ENCODE peak calls at places on chromosomes 7 and 10, in eight cellular contexts. D is CD8-positive, alpha-beta T cell; G is LHCN-M2; H is cardiac muscle cell; C is hepatic stellate cell; U is amygdala; Z is progenitor cell of endocrine pancreas; S is cardiac fibroblast. J is an unnamed sample.

GRCh38 chr7:36605261-36605660 is 119.0 kb downstream of the AOAH start:
- DNase-seq in D (no peak), G (peak; percentile 32), H (no peak), C (no peak), U (no peak), Z (no peak), S (no peak), J (no peak)

GRCh38 chr7:136072447-136072846 is 95.3 kb upstream of the MTPN start:
- DNase-seq in D (no peak), G (no peak), H (no peak), C (no peak), U (no peak), Z (no peak), S (no peak), J (no peak)

GRCh38 chr10:36033808-36034207 is 391.7 kb upstream of the FZD8 start:
- DNase-seq in D (no peak), G (no peak), H (no peak), C (no peak), U (no peak), Z (no peak), S (no peak), J (no peak)

GRCh38 chr10:77548157-77548556 is 89.5 kb downstream of the KCNMA1 start:
- DNase-seq in D (no peak), G (no peak), H (no peak), C (no peak), U (no peak), Z (no peak), S (no peak), J (no peak)

GRCh38 chr10:6843477-6843876 is 263.4 kb upstream of the PRKCQ start:
- DNase-seq in D (no peak), G (no peak), H (no peak), C (no peak), U (peak; percentile 37), Z (no peak), S (no peak), J (no peak)

GRCh38 chr10:80684217-80684616 is 146.5 kb downstream of the SH2D4B start:
- DNase-seq in D (no peak), G (no peak), H (peak; percentile 43), C (no peak), U (no peak), Z (no peak), S (peak; percentile 49), J (no peak)

GRCh38 chr10:101616415-101617101 is 28.4 kb downstream of the DPCD start:
- DNase-seq in D (no peak), G (no peak), H (no peak), C (no peak), U (no peak), Z (no peak), S (no peak), J (no peak)

GRCh38 chr7:106947244-106947728 is 82.2 kb downstream of the PIK3CG start:
- DNase-seq in D (peak; percentile 24), G (peak; percentile 69), H (peak; percentile 87), C (peak; percentile 66), U (no peak), Z (peak; percentile 34), S (peak; percentile 80), J (peak; percentile 49)

GRCh38 chr7:4144171-4144701 is 537.9 kb upstream of the FOXK1 start:
- DNase-seq in D (no peak), G (no peak), H (no peak), C (no peak), U (no peak), Z (no peak), S (no peak), J (no peak)

GRCh38 chr7:151012031-151012692 is 12.1 kb downstream of the ATG9B start:
- DNase-seq in D (no peak), G (no peak), H (no peak), C (no peak), U (no peak), Z (no peak), S (no peak), J (no peak)

GRCh38 chr10:16449454-16449853 is 12.6 kb downstream of the PTER start:
- DNase-seq in D (no peak), G (no peak), H (no peak), C (no peak), U (no peak), Z (no peak), S (no peak), J (no peak)

GRCh38 chr7:155058861-155059355 is 11.2 kb upstream of the HTR5A start:
- DNase-seq in D (no peak), G (no peak), H (no peak), C (no peak), U (no peak), Z (no peak), S (no peak), J (no peak)

GRCh38 chr10:35574924-35575352 is 30.2 kb upstream of the GJD4 start:
- DNase-seq in D (no peak), G (peak; percentile 98), H (no peak), C (peak; percentile 70), U (no peak), Z (no peak), S (peak; percentile 98), J (no peak)

GRCh38 chr7:147436718-147437117 is 1153.8 kb upstream of the C7orf33 start:
- DNase-seq in D (no peak), G (no peak), H (no peak), C (no peak), U (no peak), Z (no peak), S (no peak), J (no peak)